ENCODE peak calls at places on chromosomes 4 and X, in nine cellular contexts. O, K, B, X, U, Y, M, J and D are unnamed samples. For H3K36me3 and H3K27me3, the result is how much of the 10 kb centered on the place peaks cover.

GRCh38 chrX:120839506-120839905 is 36.2 kb downstream of the CT47B1 start:
- DNase-seq in J (no peak), Y (no peak), U (peak), X (no peak), O (no peak), M (no peak), K (no peak), B (peak), D (no peak)

GRCh38 chr4:156974264-156974663 is 2.7 kb upstream of the PDGFC start:
- DNase-seq in U (peak), X (no peak), B (peak), M (no peak), J (no peak), Y (no peak), O (no peak), K (no peak), D (no peak)

GRCh38 chr4:7416745-7417432 is 17.8 kb downstream of the PSAPL1 start:
- DNase-seq in K (no peak), J (no peak), U (no peak), X (peak), M (no peak), Y (no peak), B (no peak), O (no peak), D (no peak)

GRCh38 chr4:41366911-41367517 is 110.3 kb downstream of the UCHL1 start:
- DNase-seq in M (no peak), B (no peak), U (no peak), K (no peak), O (no peak), X (no peak), J (no peak), Y (no peak), D (no peak)

GRCh38 chr4:152374153-152374552 is 161.7 kb downstream of the FBXW7 start:
- DNase-seq in O (no peak), J (no peak), X (no peak), M (no peak), B (no peak), U (no peak), Y (no peak), K (no peak), D (no peak)

GRCh38 chr4:170657761-170658160 is 568.0 kb upstream of the AADAT start:
- DNase-seq in M (no peak), J (no peak), B (no peak), Y (no peak), K (no peak), O (no peak), U (no peak), X (no peak), D (no peak)

GRCh38 chr4:187307131-187307530 is 583.5 kb upstream of the FAT1 start:
- DNase-seq in M (no peak), U (peak), B (no peak), X (no peak), K (no peak), O (no peak), J (no peak), Y (no peak), D (no peak)

GRCh38 chr4:83129258-83129657 is 14.7 kb upstream of the PLAC8 start:
- DNase-seq in M (no peak), K (no peak), B (no peak), O (no peak), J (no peak), X (no peak), U (no peak), Y (no peak), D (no peak)

GRCh38 chr4:159227378-159227777 is 124.5 kb downstream of the RAPGEF2 start:
- DNase-seq in O (no peak), K (no peak), X (no peak), B (peak), U (peak), Y (no peak), M (no peak), J (no peak), D (no peak)

GRCh38 chr4:174669278-174669677 is 147.0 kb upstream of the HPGD start:
- DNase-seq in K (no peak), X (no peak), O (no peak), M (no peak), Y (no peak), B (peak), J (no peak), U (peak), D (no peak)

GRCh38 chr4:28886934-28887333 is 1833.2 kb upstream of the PCDH7 start:
- DNase-seq in K (no peak), J (no peak), X (no peak), U (peak), B (no peak), O (no peak), Y (no peak), M (no peak), D (no peak)

GRCh38 chr4:81919238-81919637 is 447.5 kb upstream of the RASGEF1B start:
- DNase-seq in O (no peak), M (peak), B (peak), K (peak), Y (no peak), J (peak), X (no peak), U (no peak), D (peak)

GRCh38 chrX:576904-577303 is 53.7 kb upstream of the SHOX start:
- DNase-seq in X (no peak), B (no peak), K (no peak), J (no peak), M (no peak), Y (no peak), U (no peak), O (no peak), D (no peak)

GRCh38 chr4:37243722-37244582 is 591 bp upstream of the NWD2 start:
- DNase-seq in O (no peak), M (no peak), B (no peak), J (peak), Y (peak), K (no peak), U (peak), X (no peak), D (no peak)

GRCh38 chr4:95085118-95085833 is 327.5 kb downstream of the BMPR1B start:
- DNase-seq in K (no peak), O (peak), Y (no peak), B (no peak), J (no peak), M (no peak), X (no peak), U (no peak), D (peak)
- H3K4me3 ChIP-seq in K (no peak), O (peak), Y (no peak), B (no peak), J (no peak), M (no peak), X (no peak), U (no peak), D (no peak)

GRCh38 chr4:39899291-39899690 is 78.4 kb downstream of the PDS5A start:
- DNase-seq in Y (no peak), K (no peak), O (no peak), U (no peak), X (no peak), M (no peak), B (no peak), J (no peak), D (no peak)
- H3K36me3 ChIP-seq in Y (under half), K (half or more), O (half or more), U (under half), X (under half), M (half or more), B (under half), J (half or more), D (under half)

DNA sequence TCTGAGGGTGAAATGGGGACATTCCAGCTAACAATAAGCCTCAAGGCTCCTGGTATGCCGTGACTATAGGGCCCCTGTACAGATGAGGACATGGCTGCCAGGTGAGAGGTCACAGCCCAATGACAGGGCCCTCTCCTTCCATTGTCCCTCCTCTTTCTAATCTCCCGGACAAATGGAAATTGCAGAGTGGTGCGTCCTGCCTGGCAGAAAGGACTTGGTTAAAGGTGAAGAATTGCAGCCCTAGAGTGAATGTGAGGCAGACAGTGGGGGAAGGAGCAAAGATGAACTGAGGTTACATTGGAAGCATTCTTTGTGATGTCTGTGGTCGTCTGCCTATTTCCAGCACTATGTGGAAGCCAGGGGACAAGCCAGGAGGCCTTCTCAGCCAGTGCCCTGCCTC is 6.7 kb upstream of the UCP1 start:
- DNase-seq in K (no peak), X (no peak), U (no peak), M (no peak), Y (no peak), B (no peak), O (no peak), J (no peak), D (no peak)
- H3K27me3 ChIP-seq in K (under half), X (under half), U (under half), M (under half), Y (under half), B (under half), O (under half), J (under half), D (under half)

DNA sequence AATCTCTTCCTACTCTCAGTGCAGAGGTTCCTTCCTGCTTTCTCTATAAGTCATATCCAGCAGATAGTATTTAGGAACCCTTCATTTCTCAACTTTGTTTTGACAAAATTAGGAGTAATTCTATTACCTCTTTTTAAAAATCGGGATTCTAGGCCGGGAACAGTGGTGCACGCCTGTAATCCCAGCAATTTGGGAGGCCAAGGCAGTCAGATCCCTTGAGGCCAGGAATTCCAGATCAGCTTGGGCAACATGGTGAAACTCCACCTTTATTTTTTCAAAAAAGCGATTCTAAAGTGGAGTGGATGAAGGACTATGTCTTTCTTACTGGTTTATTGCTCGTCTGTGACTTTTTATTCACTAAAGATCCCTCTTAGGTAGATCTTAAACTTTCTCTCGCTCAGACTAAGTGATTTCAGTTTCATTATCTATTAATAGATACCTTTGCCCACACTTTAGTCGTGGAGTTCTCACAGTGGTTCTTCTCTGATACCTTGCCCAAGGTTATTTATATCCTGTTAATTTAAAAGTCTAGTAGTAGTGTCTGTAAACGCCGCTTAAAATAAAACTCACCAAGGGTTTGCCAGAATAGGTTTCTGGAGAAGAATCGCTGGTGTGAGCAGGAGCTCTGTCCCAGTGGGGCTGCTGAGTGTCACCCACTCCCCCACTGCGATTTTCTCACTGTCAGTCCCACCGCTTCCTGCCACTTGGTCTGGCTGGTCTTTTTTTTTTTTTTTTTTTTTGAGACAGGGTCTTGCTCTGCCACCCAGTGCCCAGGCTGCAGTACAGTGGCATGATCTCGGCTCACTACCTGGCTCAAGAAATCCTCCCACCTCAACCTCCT is 27.0 kb upstream of the TMEM131L start:
- DNase-seq in Y (no peak), U (no peak), M (no peak), X (no peak), O (peak), K (no peak), J (no peak), B (no peak), D (no peak)
- H3K4me3 ChIP-seq in Y (no peak), U (no peak), M (no peak), X (peak), O (peak), K (peak), J (no peak), B (no peak), D (no peak)

GRCh38 chrX:47815901-47816845 is 20.5 kb upstream of the ZNF81 start:
- DNase-seq in X (no peak), J (no peak), M (no peak), Y (no peak), B (no peak), K (no peak), O (no peak), U (peak), D (no peak)
- H3K36me3 ChIP-seq in X (under half), J (under half), M (under half), Y (under half), B (under half), K (under half), O (under half), U (under half), D (under half)

DNA sequence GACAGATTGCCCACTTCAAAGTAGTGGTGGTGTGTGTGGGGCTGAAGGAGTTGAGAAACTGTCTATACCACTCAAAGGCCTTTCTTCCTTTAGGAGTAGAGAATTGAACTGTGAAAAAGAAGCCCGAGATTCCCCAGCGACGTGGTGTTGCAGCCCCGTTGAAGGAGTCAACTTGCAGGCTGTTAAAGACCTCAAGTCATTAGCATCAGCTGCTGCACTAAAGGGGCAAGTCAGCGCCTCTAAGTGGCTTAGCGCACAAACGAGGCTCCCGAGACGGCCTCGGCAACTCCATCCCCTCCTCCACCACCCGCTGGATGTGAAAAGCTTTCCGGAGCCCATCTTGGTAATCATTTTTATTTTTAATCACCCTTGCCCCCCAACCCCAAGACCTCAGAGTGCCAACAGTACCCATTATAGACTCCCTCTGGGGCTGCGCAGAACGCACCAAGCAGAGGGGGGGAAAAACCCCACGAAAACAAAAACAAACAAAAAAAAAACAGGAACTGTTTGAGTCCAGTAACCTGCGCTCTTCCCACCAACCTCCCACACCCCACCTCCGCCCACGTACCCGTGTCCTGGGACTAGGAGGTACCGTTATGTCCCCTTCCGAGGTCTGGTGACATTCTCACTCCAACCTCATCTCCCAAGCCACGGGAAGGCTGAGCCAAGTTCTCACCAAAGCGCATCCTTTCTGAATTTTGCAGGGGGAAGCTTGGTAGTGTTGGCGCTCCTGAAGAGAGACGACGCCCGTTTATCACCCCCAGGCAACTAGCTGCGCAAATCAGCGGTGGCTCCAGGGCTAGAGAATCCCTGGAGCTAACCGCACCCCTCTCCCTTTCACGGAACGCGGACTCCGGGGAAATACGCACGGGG is 808 bp upstream of the PRDM8 start:
- DNase-seq in J (no peak), Y (no peak), O (no peak), U (peak), M (no peak), K (no peak), B (no peak), X (no peak), D (no peak)
- H3K27me3 ChIP-seq in J (under half), Y (half or more), O (under half), U (under half), M (under half), K (under half), B (under half), X (half or more), D (under half)

GRCh38 chrX:54496936-54497335 is 902 bp upstream of the FGD1 start:
- DNase-seq in M (no peak), J (no peak), U (no peak), O (no peak), K (no peak), Y (no peak), B (no peak), X (no peak), D (no peak)

GRCh38 chrX:54494166-54494969 is 1.7 kb downstream of the FGD1 start:
- DNase-seq in M (no peak), J (no peak), Y (no peak), X (no peak), K (no peak), U (peak), B (no peak), O (no peak), D (no peak)

GRCh38 chrX:54495814-54496516 is at the start of gene FGD1:
- DNase-seq in J (no peak), U (peak), Y (peak), X (peak), O (peak), K (no peak), M (peak), B (peak), D (peak)

GRCh38 chrX:54494970-54495813 is 842 bp downstream of the FGD1 start:
- DNase-seq in M (peak), O (no peak), X (no peak), U (peak), B (no peak), K (no peak), J (no peak), Y (no peak), D (peak)

GRCh38 chrX:54496517-54496852 is 451 bp upstream of the FGD1 start:
- DNase-seq in J (no peak), M (no peak), X (no peak), K (no peak), B (no peak), U (no peak), Y (no peak), O (no peak), D (no peak)
- H3K4me3 ChIP-seq in J (peak), M (peak), X (peak), K (no peak), B (peak), U (no peak), Y (peak), O (no peak), D (peak)

GRCh38 chrX:46408553-46409407 is 136.4 kb downstream of the ZNF674 start:
- DNase-seq in J (peak), K (peak), O (peak), U (peak), X (peak), M (peak), B (peak), Y (peak), D (peak)
- H3K36me3 ChIP-seq in J (under half), K (under half), O (under half), U (under half), X (under half), M (under half), B (under half), Y (under half), D (under half)

GRCh38 chr4:84378277-84378838 is 120.7 kb downstream of the NKX6-1 start:
- DNase-seq in U (no peak), K (no peak), B (no peak), X (no peak), J (no peak), O (no peak), M (peak), Y (no peak), D (no peak)
- H3K27me3 ChIP-seq in U (under half), K (under half), B (under half), X (under half), J (under half), O (under half), M (under half), Y (under half), D (under half)

GRCh38 chr4:84916233-84916632 is 50.3 kb downstream of the WDFY3 start:
- DNase-seq in U (peak), Y (no peak), B (no peak), M (no peak), O (no peak), X (no peak), K (no peak), J (no peak), D (no peak)

GRCh38 chr4:84917087-84917821 is 49.2 kb downstream of the WDFY3 start:
- DNase-seq in B (no peak), M (no peak), U (no peak), K (no peak), O (no peak), Y (no peak), J (no peak), X (no peak), D (no peak)

GRCh38 chr4:84924439-84924838 is 42.1 kb downstream of the WDFY3 start:
- DNase-seq in O (no peak), K (no peak), Y (no peak), X (no peak), M (no peak), U (no peak), B (no peak), J (no peak), D (no peak)

GRCh38 chr4:84917869-84918600 is 48.5 kb downstream of the WDFY3 start:
- DNase-seq in K (no peak), Y (no peak), X (no peak), U (peak), B (no peak), J (no peak), O (no peak), M (no peak), D (no peak)

GRCh38 chr4:84920591-84920990 is 45.9 kb downstream of the WDFY3 start:
- DNase-seq in B (peak), Y (no peak), J (no peak), K (no peak), O (no peak), M (no peak), X (no peak), U (peak), D (no peak)
- H3K4me3 ChIP-seq in B (no peak), Y (no peak), J (no peak), K (no peak), O (no peak), M (no peak), X (no peak), U (no peak), D (no peak)